ENCODE peak calls at places on chromosomes 7 and 10, in ten cellular contexts. D is activated naive CD4-positive, alpha-beta T cell treated with Interleukin-2 at 50 U/mL for 16 hours; Q is choroid plexus epithelial cell; I is RCC 7860; U is EH; H is fibroblast of lung; P is NCI-H345; R is HTR-8/SVneo; M is tibial artery; T is T-helper 2 cell. O is an unnamed sample.

GRCh38 chr10:974785-975074 is 13.5 kb upstream of the GTPBP4 start:
- DNase-seq in D (no peak), Q (no peak), I (no peak), U (no peak), H (no peak), P (no peak), R (no peak), M (no peak), T (no peak), O (no peak)

GRCh38 chr7:32536585-32536984 is 41.3 kb downstream of the AVL9 start:
- DNase-seq in D (no peak), Q (peak), I (peak), U (peak), H (peak), P (no peak), R (peak), M (no peak), T (no peak), O (peak)

GRCh38 chr7:48173983-48174382 is 2.7 kb downstream of the ABCA13 start:
- DNase-seq in D (no peak), Q (peak), I (no peak), U (peak), H (peak), P (no peak), R (no peak), M (no peak), T (no peak), O (peak)

GRCh38 chr7:122143376-122143750 is 686 bp downstream of the AASS start:
- DNase-seq in D (no peak), Q (peak), I (no peak), U (peak), H (peak), P (peak), R (no peak), M (peak), T (no peak), O (peak)

GRCh38 chr10:93468532-93469213 is 13.5 kb downstream of the MYOF start:
- DNase-seq in D (no peak), Q (peak), I (peak), U (peak), H (peak), P (no peak), R (peak), M (no peak), T (no peak), O (peak)

GRCh38 chr7:112149734-112150133 is 56.5 kb downstream of the DOCK4 start:
- DNase-seq in D (no peak), Q (no peak), I (no peak), U (no peak), H (no peak), P (no peak), R (no peak), M (no peak), T (no peak), O (no peak)

GRCh38 chr10:24901686-24902399 is 50.6 kb downstream of the PRTFDC1 start:
- DNase-seq in D (peak), Q (peak), I (peak), U (peak), H (peak), P (no peak), R (peak), M (no peak), T (no peak), O (peak)

GRCh38 chr10:42885491-42886270 is 103.1 kb downstream of the BMS1 start:
- DNase-seq in D (no peak), Q (no peak), I (no peak), U (no peak), H (no peak), P (no peak), R (no peak), M (peak), T (no peak), O (no peak)

GRCh38 chr7:12250232-12250631 is 39.1 kb downstream of the TMEM106B start:
- DNase-seq in D (no peak), Q (no peak), I (no peak), U (no peak), H (no peak), P (no peak), R (no peak), M (no peak), T (no peak), O (no peak)

GRCh38 chr10:130206216-130206737 is 70.1 kb downstream of the GLRX3 start:
- DNase-seq in D (no peak), Q (no peak), I (no peak), U (no peak), H (no peak), P (no peak), R (no peak), M (no peak), T (no peak), O (no peak)

GRCh38 chr7:156160811-156161210 is 348.5 kb upstream of the SHH start:
- DNase-seq in D (no peak), Q (no peak), I (no peak), U (no peak), H (no peak), P (no peak), R (no peak), M (no peak), T (no peak), O (no peak)

GRCh38 chr7:80783688-80784327 is 135.0 kb downstream of the SEMA3C start:
- DNase-seq in D (no peak), Q (peak), I (no peak), U (peak), H (peak), P (no peak), R (no peak), M (no peak), T (no peak), O (peak)

GRCh38 chr10:59905066-59905734 is 1.2 kb downstream of the CCDC6 start:
- DNase-seq in D (peak), Q (no peak), I (no peak), U (peak), H (peak), P (peak), R (no peak), M (peak), T (no peak), O (peak)

GRCh38 chr7:128914566-128915151 is 4.2 kb upstream of the KCP start:
- DNase-seq in D (no peak), Q (no peak), I (no peak), U (no peak), H (no peak), P (no peak), R (no peak), M (peak), T (no peak), O (no peak)

GRCh38 chr7:110940756-110941155 is 150.2 kb upstream of the LRRN3 start:
- DNase-seq in D (no peak), Q (no peak), I (no peak), U (peak), H (peak), P (no peak), R (no peak), M (no peak), T (no peak), O (peak)

GRCh38 chr7:12826079-12826478 is 138.6 kb downstream of the ARL4A start:
- DNase-seq in D (no peak), Q (no peak), I (no peak), U (no peak), H (no peak), P (no peak), R (no peak), M (no peak), T (no peak), O (no peak)

O was measured in IMR-90.